ENCODE peak calls at places on chromosomes 4 and X, in six cellular contexts. P is MM.1S, U is neural crest cell, I is lower leg skin, Z is stomach, X is ovary. R is an unnamed sample.
A peak's percentile ranks its signal among the peaks of the same experiment; 100 is the strongest.

GRCh38 chr4:168541608-168541953 is 44.7 kb downstream of the PALLD start:
- DNase-seq in P (no peak), U (no peak), I (no peak), Z (no peak), X (no peak), R (no peak)

GRCh38 chr4:7808752-7809151 is 130.9 kb downstream of the AFAP1 start:
- DNase-seq in P (no peak), U (no peak), I (no peak), Z (no peak), X (no peak), R (no peak)

GRCh38 chrX:134624046-134624430 is 34.2 kb downstream of the PLAC1 start:
- DNase-seq in P (no peak), U (no peak), I (no peak), Z (no peak), X (no peak), R (no peak)

GRCh38 chr4:149322203-149322602 is 493.4 kb downstream of the IQCM start:
- DNase-seq in P (no peak), U (no peak), I (no peak), Z (no peak), X (no peak), R (no peak)

GRCh38 chrX:135328421-135329005 is 19.2 kb downstream of the ETDC start:
- DNase-seq in P (no peak), U (no peak), I (no peak), Z (no peak), X (no peak), R (no peak)

GRCh38 chrX:10016516-10017132 is 49.5 kb downstream of the CLDN34 start:
- DNase-seq in P (no peak), U (no peak), I (peak; percentile 34), Z (no peak), X (no peak), R (no peak)

GRCh38 chr4:13903851-13904340 is 276.4 kb upstream of the BOD1L1 start:
- DNase-seq in P (no peak), U (no peak), I (no peak), Z (no peak), X (no peak), R (no peak)

GRCh38 chr4:39541987-39542632 is 14.9 kb upstream of the UGDH start:
- DNase-seq in P (no peak), U (no peak), I (no peak), Z (no peak), X (no peak), R (no peak)

GRCh38 chr4:2803624-2804448 is 11.0 kb downstream of the SH3BP2 start:
- DNase-seq in P (no peak), U (no peak), I (peak; percentile 94), Z (no peak), X (peak; percentile 24), R (no peak)

DNA sequence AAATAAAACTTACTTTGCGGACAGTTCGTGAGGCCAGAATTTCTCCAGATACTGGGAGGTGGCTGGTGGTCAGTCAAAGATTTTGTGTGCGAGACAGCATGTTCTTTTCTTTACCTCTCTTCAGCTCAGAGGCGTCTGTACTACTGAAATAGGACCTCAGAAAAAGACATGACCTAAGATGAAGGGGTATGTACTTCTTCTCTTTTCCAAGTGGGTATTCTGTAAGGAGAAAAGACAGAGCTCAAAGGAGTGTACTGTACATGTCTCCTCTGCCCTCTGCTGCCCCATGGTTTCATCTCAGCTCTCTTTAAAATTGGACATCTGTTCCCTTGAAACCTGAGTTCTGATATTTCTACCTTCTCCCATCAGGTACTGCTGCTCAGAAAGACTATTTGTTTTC is 38.1 kb downstream of the SEPTIN11 start:
- DNase-seq in P (no peak), U (no peak), I (no peak), Z (no peak), X (no peak), R (no peak)
- TF ChIP-seq CTCF in P (no peak), U (no peak), I (no peak), Z (no peak), X (no peak), R (no peak)

GRCh38 chr4:35461931-35462659 is 782.2 kb downstream of the ARAP2 start:
- DNase-seq in P (peak; percentile 27), U (no peak), I (peak; percentile 66), Z (no peak), X (no peak), R (no peak)
- TF ChIP-seq CTCF in P (no peak), U (no peak), I (no peak), Z (no peak), X (no peak), R (no peak)

GRCh38 chrX:119783026-119783425 is 8.4 kb downstream of the RPL39 start:
- DNase-seq in P (no peak), U (no peak), I (no peak), Z (no peak), X (no peak), R (no peak)

GRCh38 chrX:119784747-119785446 is 6.5 kb downstream of the RPL39 start:
- DNase-seq in P (peak; percentile 35), U (peak; percentile 18), I (no peak), Z (peak; percentile 44), X (no peak), R (peak; percentile 44)
- TF ChIP-seq CTCF in P (peak; percentile 66), U (peak; percentile 48), I (no peak), Z (no peak), X (no peak), R (peak; percentile 57)

GRCh38 chr4:146179784-146180405 is 4.4 kb downstream of the LSM6 start:
- DNase-seq in P (no peak), U (no peak), I (no peak), Z (no peak), X (no peak), R (no peak)

DNA sequence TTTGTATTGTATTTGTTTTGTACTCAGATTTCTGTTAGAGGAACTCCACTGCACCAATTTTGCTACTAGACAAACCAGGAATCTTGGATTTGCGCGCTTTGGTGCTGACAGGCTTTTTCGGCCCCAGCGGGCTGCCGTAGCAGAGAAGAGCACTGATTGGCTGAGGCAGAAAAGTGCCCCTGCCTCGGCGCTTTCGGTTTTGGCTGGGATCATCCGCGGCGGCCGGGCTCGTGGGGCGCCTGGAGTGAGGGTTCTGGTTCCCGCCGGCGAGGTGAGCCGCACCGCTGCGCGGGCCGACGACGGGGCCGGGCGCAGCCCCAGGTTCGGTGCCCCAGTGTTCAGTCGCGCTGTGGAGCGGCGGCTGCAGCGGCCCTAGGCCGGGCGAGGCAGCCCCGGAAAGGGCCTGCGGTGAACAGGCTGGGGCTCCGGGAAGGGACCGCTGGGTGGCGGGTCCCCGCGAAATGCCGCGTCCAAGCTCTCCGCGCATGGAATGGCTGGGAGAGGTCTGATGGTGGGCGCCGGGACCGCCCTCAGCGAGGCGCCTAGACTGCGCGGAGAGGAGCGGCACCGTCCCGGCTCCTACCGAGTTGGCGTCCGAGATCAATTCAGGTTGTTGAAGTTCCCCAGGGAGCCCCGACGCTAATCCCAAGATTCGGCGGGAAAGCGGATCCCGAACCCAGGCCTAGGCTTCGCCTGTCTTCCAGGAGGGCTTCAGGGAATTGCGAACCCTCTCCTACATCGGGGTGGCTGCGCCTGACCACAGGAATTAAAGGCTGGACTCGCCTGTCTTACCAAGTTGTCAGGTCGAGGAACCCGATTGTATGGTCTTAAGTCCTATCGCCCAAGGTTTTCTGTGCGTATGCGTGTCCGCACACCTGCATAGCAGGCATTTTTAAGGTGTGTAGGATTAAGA is at the start of gene LSM6:
- DNase-seq in P (peak; percentile 89), U (peak; percentile 73), I (peak; percentile 96), Z (peak; percentile 89), X (peak; percentile 88), R (peak; percentile 87)
- TF ChIP-seq CTCF in P (peak; percentile 6), U (peak; percentile 26), I (no peak), Z (no peak), X (no peak), R (no peak)